ENCODE peak calls at places on chromosomes 5 and 9, in five cellular contexts. C is substantia nigra, R is upper lobe of right lung, F is fibroblast of lung, L is pancreas. Q is an unnamed sample.

GRCh38 chr9:131879531-131880290 is 139.8 kb upstream of the RAPGEF1 start:
- DNase-seq in C (no peak), R (peak), F (no peak), L (no peak), Q (no peak)

GRCh38 chr9:107688728-107689127 is 199.2 kb upstream of the KLF4 start:
- DNase-seq in C (no peak), R (no peak), F (no peak), L (no peak), Q (no peak)

GRCh38 chr9:119375892-119376291 is 6.7 kb upstream of the BRINP1 start:
- DNase-seq in C (no peak), R (no peak), F (no peak), L (no peak), Q (no peak)

GRCh38 chr5:178428341-178429155 is 161.6 kb downstream of the COL23A1 start:
- DNase-seq in C (peak), R (no peak), F (no peak), L (peak), Q (peak)

GRCh38 chr5:148033138-148033537 is 30.6 kb upstream of the SPINK5 start:
- DNase-seq in C (no peak), R (no peak), F (no peak), L (no peak), Q (no peak)

GRCh38 chr9:23622396-23622795 is 203.6 kb downstream of the ELAVL2 start:
- DNase-seq in C (no peak), R (no peak), F (no peak), L (no peak), Q (no peak)

GRCh38 chr9:87725900-87726709 is at the start of gene CTSL:
- DNase-seq in C (peak), R (peak), F (peak), L (peak), Q (peak)

GRCh38 chr5:108661590-108662219 is 86.0 kb upstream of the FER start:
- DNase-seq in C (no peak), R (no peak), F (peak), L (no peak), Q (no peak)

GRCh38 chr9:78035369-78035993 is 3.9 kb upstream of the GNAQ start:
- DNase-seq in C (peak), R (no peak), F (peak), L (peak), Q (peak)

GRCh38 chr5:149040421-149040820 is 22.4 kb downstream of the SH3TC2 start:
- DNase-seq in C (no peak), R (no peak), F (no peak), L (no peak), Q (no peak)

GRCh38 chr9:115595951-115596742 is 478.2 kb upstream of the TNC start:
- DNase-seq in C (no peak), R (no peak), F (peak), L (no peak), Q (no peak)

GRCh38 chr5:109409844-109410388 is at the start of gene PJA2:
- DNase-seq in C (peak), R (peak), F (peak), L (peak), Q (peak)

GRCh38 chr9:4223434-4223833 is 76.4 kb downstream of the GLIS3 start:
- DNase-seq in C (no peak), R (no peak), F (no peak), L (no peak), Q (no peak)
- H3K27ac ChIP-seq in C (no peak), R (no peak), F (no peak), L (no peak), Q (no peak)

GRCh38 chr5:114524221-114524620 is 162.4 kb downstream of the KCNN2 start:
- DNase-seq in C (no peak), R (no peak), F (no peak), L (no peak), Q (no peak)
- H3K27ac ChIP-seq in C (no peak), R (no peak), F (no peak), L (no peak), Q (no peak)

DNA sequence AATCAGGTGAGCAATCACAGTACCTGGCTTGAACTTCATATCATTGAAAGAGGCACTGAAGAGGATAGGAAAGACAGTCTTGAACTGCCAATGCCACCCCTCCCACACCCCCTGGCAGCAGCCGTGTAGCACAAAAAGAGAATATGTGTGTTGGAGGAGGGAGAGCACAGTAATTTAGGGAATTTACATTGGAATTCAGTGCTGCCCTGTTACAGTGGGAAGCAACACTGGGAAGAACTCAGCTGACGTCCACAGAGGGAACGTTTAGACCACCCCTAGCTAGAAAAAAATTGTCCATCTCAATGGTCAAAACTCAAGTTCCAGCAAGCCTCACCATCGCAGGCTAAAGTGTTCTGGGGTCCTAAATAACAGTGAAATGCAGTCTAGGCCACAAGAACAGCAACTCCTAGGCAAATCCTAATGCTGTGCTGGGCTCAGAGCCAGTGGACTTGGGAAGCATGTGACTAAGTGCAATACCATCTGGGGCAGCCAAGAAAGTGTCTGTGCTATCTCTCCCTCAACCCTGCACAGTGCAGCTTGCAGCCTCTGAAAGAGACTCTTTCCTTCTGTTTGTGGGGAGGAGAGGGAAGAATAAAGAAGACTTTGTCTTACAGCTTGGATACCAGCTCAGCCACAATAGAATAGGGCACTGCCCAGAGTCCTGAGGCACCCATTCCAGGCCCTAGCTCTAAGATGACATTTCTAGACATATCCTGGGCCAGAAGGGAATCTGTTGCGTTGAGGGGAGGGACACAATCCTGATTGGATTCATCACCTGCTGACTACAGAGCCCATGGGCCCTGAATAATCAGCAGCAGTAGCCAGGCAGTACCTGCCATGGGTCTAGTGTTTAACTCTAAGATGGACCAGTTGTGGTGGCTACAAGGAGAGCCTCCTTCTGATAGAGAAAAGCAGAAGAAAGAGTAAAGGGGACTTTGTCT is 62.1 kb upstream of the VLDLR start:
- DNase-seq in C (peak), R (no peak), F (peak), L (peak), Q (peak)
- H3K27ac ChIP-seq in C (peak), R (peak), F (no peak), L (no peak), Q (peak)

DNA sequence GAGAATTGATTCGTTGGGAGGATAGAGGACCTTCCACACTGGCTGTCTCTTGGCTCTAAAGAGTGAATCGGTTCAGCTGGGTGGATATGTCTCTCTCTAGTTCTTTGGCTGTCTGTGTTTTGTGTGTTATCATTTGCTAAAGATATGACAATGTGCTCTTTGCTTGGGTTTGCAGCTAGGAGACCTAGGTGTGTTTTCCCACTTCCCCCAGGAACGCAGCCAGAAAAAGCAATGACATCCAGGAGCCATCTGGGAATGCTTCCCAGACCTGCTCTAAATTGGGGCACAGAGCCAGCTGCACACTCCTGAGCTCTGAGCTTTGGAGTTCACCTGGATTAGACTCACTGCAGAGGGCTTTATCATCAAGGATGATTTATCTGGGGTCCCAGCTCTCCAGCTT is 12.8 kb upstream of the PDZD2 start:
- DNase-seq in C (no peak), R (no peak), F (no peak), L (peak), Q (no peak)
- H3K27ac ChIP-seq in C (no peak), R (no peak), F (no peak), L (no peak), Q (no peak)

GRCh38 chr9:133351526-133351907 is 3.5 kb downstream of the RPL7A start:
- DNase-seq in C (no peak), R (no peak), F (no peak), L (no peak), Q (no peak)

GRCh38 chr9:133349965-133350624 is 2.1 kb downstream of the RPL7A start:
- DNase-seq in C (no peak), R (no peak), F (no peak), L (no peak), Q (no peak)

GRCh38 chr9:133352635-133353340 is 3.5 kb downstream of the SURF1 start:
- DNase-seq in C (no peak), R (no peak), F (no peak), L (no peak), Q (no peak)

GRCh38 chr9:133353548-133353947 is 2.7 kb downstream of the SURF1 start:
- DNase-seq in C (no peak), R (no peak), F (no peak), L (no peak), Q (no peak)

DNA sequence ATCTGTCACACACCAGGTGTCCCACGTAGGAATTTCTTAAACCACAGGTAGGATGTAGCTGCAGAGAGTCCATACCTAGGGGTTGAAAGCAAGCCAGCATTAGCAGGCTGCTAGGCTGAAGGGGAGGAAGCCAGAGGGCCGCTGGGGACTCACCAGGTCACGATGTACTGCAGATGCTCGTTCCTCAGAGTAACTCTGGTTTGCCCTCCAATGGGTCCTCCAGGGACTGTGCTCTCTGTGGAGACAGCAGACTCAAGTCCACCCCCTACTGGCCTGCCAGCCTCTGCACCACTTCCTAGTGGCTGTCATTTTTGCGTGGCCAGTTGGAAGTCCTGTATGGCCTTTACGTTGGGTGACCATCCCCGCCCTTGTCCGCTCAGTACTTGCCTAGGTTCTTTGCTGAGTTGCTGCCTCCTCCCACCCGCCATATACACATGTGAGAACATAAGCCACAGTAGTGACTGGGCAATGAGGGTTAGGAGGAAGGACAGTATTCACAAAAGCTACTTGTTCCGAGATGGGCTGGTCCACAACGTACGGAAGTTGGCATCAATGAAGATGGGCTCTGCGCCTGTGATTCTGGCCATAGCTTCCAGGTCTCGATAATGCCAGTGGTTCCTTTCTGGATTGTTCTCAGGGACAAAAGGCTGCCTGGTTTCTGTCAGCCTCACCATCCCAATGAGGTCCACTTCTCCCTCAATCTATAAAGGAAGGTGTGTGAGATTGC is 4.1 kb downstream of the RPL7A start:
- DNase-seq in C (no peak), R (no peak), F (peak), L (no peak), Q (no peak)
- H3K27ac ChIP-seq in C (no peak), R (no peak), F (no peak), L (no peak), Q (no peak)

GRCh38 chr9:35842795-35843194 is 13.8 kb downstream of the TMEM8B start:
- DNase-seq in C (no peak), R (no peak), F (no peak), L (no peak), Q (no peak)

GRCh38 chr9:35844628-35845301 is 15.7 kb downstream of the TMEM8B start:
- DNase-seq in C (no peak), R (no peak), F (peak), L (no peak), Q (no peak)

GRCh38 chr9:35842020-35842745 is 13.2 kb downstream of the TMEM8B start:
- DNase-seq in C (no peak), R (no peak), F (no peak), L (no peak), Q (no peak)

GRCh38 chr9:35847786-35848185 is 18.8 kb downstream of the TMEM8B start:
- DNase-seq in C (no peak), R (no peak), F (no peak), L (no peak), Q (no peak)

GRCh38 chr9:35845824-35846771 is 17.1 kb downstream of the TMEM8B start:
- DNase-seq in C (no peak), R (peak), F (no peak), L (no peak), Q (no peak)
- H3K27ac ChIP-seq in C (no peak), R (peak), F (no peak), L (no peak), Q (peak)

DNA sequence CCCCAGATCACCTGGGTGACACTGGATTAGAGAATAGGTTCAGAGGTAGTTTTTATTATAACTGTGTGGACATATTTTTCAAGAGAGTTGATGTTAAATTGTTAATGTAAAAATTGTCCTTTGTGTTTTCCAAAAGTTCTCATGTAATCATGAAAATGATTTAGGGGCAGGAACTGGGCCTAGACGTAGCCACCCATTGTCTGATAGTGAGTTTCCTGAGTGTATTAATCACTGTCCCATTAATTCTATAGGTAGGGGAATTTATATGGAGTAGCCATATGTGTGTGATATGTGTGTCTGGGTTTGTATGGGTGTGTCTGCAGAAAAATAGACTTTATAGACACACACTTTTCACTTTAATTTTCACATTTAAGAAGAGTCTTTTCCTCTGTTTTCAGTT is 144.6 kb upstream of the RAI14 start:
- DNase-seq in C (no peak), R (no peak), F (no peak), L (no peak), Q (no peak)
- H3K27ac ChIP-seq in C (no peak), R (no peak), F (no peak), L (no peak), Q (no peak)

DNA sequence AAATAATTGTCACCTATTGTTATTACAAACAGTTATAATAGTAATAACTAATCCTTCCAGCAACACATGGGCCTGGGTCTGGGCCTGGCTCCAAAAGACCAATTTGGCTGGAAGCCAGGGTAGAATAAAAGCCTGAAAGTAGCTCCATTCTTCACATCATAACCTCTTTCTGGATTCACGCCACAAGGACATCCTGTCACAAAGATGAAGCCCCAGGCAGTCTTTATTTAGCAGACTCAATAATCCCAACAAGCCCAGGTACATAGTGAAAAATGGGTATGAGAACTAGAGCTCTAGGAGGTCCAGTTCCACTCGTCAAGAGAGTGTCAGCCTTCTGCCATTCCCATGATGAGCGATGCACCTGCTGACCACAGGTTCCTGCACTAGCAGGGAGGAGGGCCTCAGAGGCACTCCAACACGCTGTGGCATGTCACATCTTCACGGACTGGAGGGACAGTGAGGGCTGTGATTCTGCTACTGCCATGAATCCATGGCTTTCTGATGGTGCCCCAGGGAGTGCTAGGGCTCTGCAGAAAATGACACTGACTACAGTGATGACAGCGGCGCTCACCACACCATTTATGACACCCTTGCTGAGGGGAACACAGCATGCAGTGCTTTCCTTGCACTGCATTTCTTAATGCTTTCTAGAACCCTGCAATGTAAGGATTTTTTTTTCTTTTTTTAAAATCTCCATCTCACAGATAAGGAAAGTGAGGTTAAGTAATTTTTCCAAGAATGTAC is 124.8 kb downstream of the SPOCK1 start:
- DNase-seq in C (no peak), R (no peak), F (no peak), L (no peak), Q (no peak)
- H3K27ac ChIP-seq in C (no peak), R (no peak), F (no peak), L (no peak), Q (no peak)

Q was measured in caudate nucleus.